ENCODE peak calls at places on chromosomes 1 and 21, in seven cellular contexts. One of them, this sample, is unnamed.

GRCh38 chr1:41775961-41776585 is 142.6 kb downstream of the HIVEP3 start:
- DNase-seq in T-helper 1 cell: no peak
- DNase-seq in stimulated activated CD4-positive, alpha-beta T cell treated with anti-CD3 and anti-CD28 coated beads, Interleukin-15, amount 100 ng/mL, for 48 hours: no peak
- DNase-seq in cerebellar nuclear complex: no peak
- DNase-seq in KG1: no peak
- DNase-seq in adipocyte: no peak
- DNase-seq in fibroblast of the conjunctiva: no peak
- DNase-seq in this sample: no peak

GRCh38 chr1:206117151-206117948 is at the start of gene AVPR1B:
- DNase-seq in T-helper 1 cell: no peak
- DNase-seq in stimulated activated CD4-positive, alpha-beta T cell treated with anti-CD3 and anti-CD28 coated beads, Interleukin-15, amount 100 ng/mL, for 48 hours: no peak
- DNase-seq in cerebellar nuclear complex: no peak
- DNase-seq in KG1: no peak
- DNase-seq in adipocyte: peak
- DNase-seq in fibroblast of the conjunctiva: no peak
- DNase-seq in this sample: no peak

GRCh38 chr1:22406722-22407495 is 44.7 kb upstream of the ZBTB40 start:
- DNase-seq in T-helper 1 cell: no peak
- DNase-seq in stimulated activated CD4-positive, alpha-beta T cell treated with anti-CD3 and anti-CD28 coated beads, Interleukin-15, amount 100 ng/mL, for 48 hours: no peak
- DNase-seq in cerebellar nuclear complex: no peak
- DNase-seq in KG1: no peak
- DNase-seq in adipocyte: no peak
- DNase-seq in fibroblast of the conjunctiva: no peak
- DNase-seq in this sample: no peak

GRCh38 chr1:204618148-204618760 is 67.3 kb downstream of the LRRN2 start:
- DNase-seq in T-helper 1 cell: no peak
- DNase-seq in stimulated activated CD4-positive, alpha-beta T cell treated with anti-CD3 and anti-CD28 coated beads, Interleukin-15, amount 100 ng/mL, for 48 hours: no peak
- DNase-seq in cerebellar nuclear complex: no peak
- DNase-seq in KG1: no peak
- DNase-seq in adipocyte: no peak
- DNase-seq in fibroblast of the conjunctiva: no peak
- DNase-seq in this sample: no peak

GRCh38 chr1:226816585-226816984 is 53.8 kb upstream of the PSEN2 start:
- DNase-seq in T-helper 1 cell: no peak
- DNase-seq in stimulated activated CD4-positive, alpha-beta T cell treated with anti-CD3 and anti-CD28 coated beads, Interleukin-15, amount 100 ng/mL, for 48 hours: no peak
- DNase-seq in cerebellar nuclear complex: no peak
- DNase-seq in KG1: no peak
- DNase-seq in adipocyte: peak
- DNase-seq in fibroblast of the conjunctiva: no peak
- DNase-seq in this sample: no peak

GRCh38 chr1:34928865-34929496 is 469 bp downstream of the DLGAP3 start:
- DNase-seq in T-helper 1 cell: no peak
- DNase-seq in stimulated activated CD4-positive, alpha-beta T cell treated with anti-CD3 and anti-CD28 coated beads, Interleukin-15, amount 100 ng/mL, for 48 hours: no peak
- DNase-seq in cerebellar nuclear complex: peak
- DNase-seq in KG1: no peak
- DNase-seq in adipocyte: peak
- DNase-seq in fibroblast of the conjunctiva: no peak
- DNase-seq in this sample: no peak

GRCh38 chr1:153040950-153041631 is at the start of gene SPRR2D:
- DNase-seq in T-helper 1 cell: no peak
- DNase-seq in stimulated activated CD4-positive, alpha-beta T cell treated with anti-CD3 and anti-CD28 coated beads, Interleukin-15, amount 100 ng/mL, for 48 hours: no peak
- DNase-seq in cerebellar nuclear complex: no peak
- DNase-seq in KG1: no peak
- DNase-seq in adipocyte: no peak
- DNase-seq in fibroblast of the conjunctiva: no peak
- DNase-seq in this sample: no peak

GRCh38 chr1:32042330-32042729 is 28.7 kb downstream of the KHDRBS1 start:
- DNase-seq in T-helper 1 cell: no peak
- DNase-seq in stimulated activated CD4-positive, alpha-beta T cell treated with anti-CD3 and anti-CD28 coated beads, Interleukin-15, amount 100 ng/mL, for 48 hours: no peak
- DNase-seq in cerebellar nuclear complex: no peak
- DNase-seq in KG1: no peak
- DNase-seq in adipocyte: no peak
- DNase-seq in fibroblast of the conjunctiva: no peak
- DNase-seq in this sample: no peak

GRCh38 chr1:230424440-230425251 is 1.5 kb downstream of the PGBD5 start:
- DNase-seq in T-helper 1 cell: no peak
- DNase-seq in stimulated activated CD4-positive, alpha-beta T cell treated with anti-CD3 and anti-CD28 coated beads, Interleukin-15, amount 100 ng/mL, for 48 hours: no peak
- DNase-seq in cerebellar nuclear complex: no peak
- DNase-seq in KG1: no peak
- DNase-seq in adipocyte: no peak
- DNase-seq in fibroblast of the conjunctiva: no peak
- DNase-seq in this sample: no peak

GRCh38 chr1:19028110-19028509 is 71.6 kb upstream of the IFFO2 start:
- DNase-seq in T-helper 1 cell: no peak
- DNase-seq in stimulated activated CD4-positive, alpha-beta T cell treated with anti-CD3 and anti-CD28 coated beads, Interleukin-15, amount 100 ng/mL, for 48 hours: no peak
- DNase-seq in cerebellar nuclear complex: peak
- DNase-seq in KG1: no peak
- DNase-seq in adipocyte: no peak
- DNase-seq in fibroblast of the conjunctiva: no peak
- DNase-seq in this sample: no peak

GRCh38 chr1:2300851-2301606 is 72.9 kb downstream of the SKI start:
- DNase-seq in T-helper 1 cell: peak
- DNase-seq in stimulated activated CD4-positive, alpha-beta T cell treated with anti-CD3 and anti-CD28 coated beads, Interleukin-15, amount 100 ng/mL, for 48 hours: peak
- DNase-seq in cerebellar nuclear complex: no peak
- DNase-seq in KG1: peak
- DNase-seq in adipocyte: no peak
- DNase-seq in fibroblast of the conjunctiva: no peak
- DNase-seq in this sample: no peak

GRCh38 chr1:37776946-37777516 is 12.1 kb upstream of the EPHA10 start:
- DNase-seq in T-helper 1 cell: no peak
- DNase-seq in stimulated activated CD4-positive, alpha-beta T cell treated with anti-CD3 and anti-CD28 coated beads, Interleukin-15, amount 100 ng/mL, for 48 hours: no peak
- DNase-seq in cerebellar nuclear complex: no peak
- DNase-seq in KG1: no peak
- DNase-seq in adipocyte: no peak
- DNase-seq in fibroblast of the conjunctiva: no peak
- DNase-seq in this sample: no peak

GRCh38 chr1:232226197-232226681 is 403.7 kb downstream of the SIPA1L2 start:
- DNase-seq in T-helper 1 cell: no peak
- DNase-seq in stimulated activated CD4-positive, alpha-beta T cell treated with anti-CD3 and anti-CD28 coated beads, Interleukin-15, amount 100 ng/mL, for 48 hours: no peak
- DNase-seq in cerebellar nuclear complex: no peak
- DNase-seq in KG1: no peak
- DNase-seq in adipocyte: peak
- DNase-seq in fibroblast of the conjunctiva: no peak
- DNase-seq in this sample: peak

GRCh38 chr1:241499910-241500309 is 19.6 kb downstream of the FH start:
- DNase-seq in T-helper 1 cell: no peak
- DNase-seq in stimulated activated CD4-positive, alpha-beta T cell treated with anti-CD3 and anti-CD28 coated beads, Interleukin-15, amount 100 ng/mL, for 48 hours: no peak
- DNase-seq in cerebellar nuclear complex: peak
- DNase-seq in KG1: no peak
- DNase-seq in adipocyte: peak
- DNase-seq in fibroblast of the conjunctiva: peak
- DNase-seq in this sample: no peak

GRCh38 chr1:20665736-20666135 is 4.6 kb upstream of the DDOST start:
- DNase-seq in T-helper 1 cell: no peak
- DNase-seq in stimulated activated CD4-positive, alpha-beta T cell treated with anti-CD3 and anti-CD28 coated beads, Interleukin-15, amount 100 ng/mL, for 48 hours: no peak
- DNase-seq in cerebellar nuclear complex: no peak
- DNase-seq in KG1: no peak
- DNase-seq in adipocyte: no peak
- DNase-seq in fibroblast of the conjunctiva: no peak
- DNase-seq in this sample: no peak

GRCh38 chr21:15063821-15064575 is 802 bp downstream of the NRIP1 start:
- DNase-seq in T-helper 1 cell: no peak
- DNase-seq in stimulated activated CD4-positive, alpha-beta T cell treated with anti-CD3 and anti-CD28 coated beads, Interleukin-15, amount 100 ng/mL, for 48 hours: no peak
- DNase-seq in cerebellar nuclear complex: no peak
- DNase-seq in KG1: no peak
- DNase-seq in adipocyte: peak
- DNase-seq in fibroblast of the conjunctiva: no peak
- DNase-seq in this sample: no peak

GRCh38 chr1:245807954-245808719 is 653.4 kb downstream of the KIF26B start:
- DNase-seq in T-helper 1 cell: no peak
- DNase-seq in stimulated activated CD4-positive, alpha-beta T cell treated with anti-CD3 and anti-CD28 coated beads, Interleukin-15, amount 100 ng/mL, for 48 hours: no peak
- DNase-seq in cerebellar nuclear complex: no peak
- DNase-seq in KG1: no peak
- DNase-seq in adipocyte: no peak
- DNase-seq in fibroblast of the conjunctiva: no peak
- DNase-seq in this sample: no peak

GRCh38 chr1:64505944-64506658 is 36.2 kb downstream of the CACHD1 start:
- DNase-seq in T-helper 1 cell: no peak
- DNase-seq in stimulated activated CD4-positive, alpha-beta T cell treated with anti-CD3 and anti-CD28 coated beads, Interleukin-15, amount 100 ng/mL, for 48 hours: no peak
- DNase-seq in cerebellar nuclear complex: no peak
- DNase-seq in KG1: no peak
- DNase-seq in adipocyte: no peak
- DNase-seq in fibroblast of the conjunctiva: no peak
- DNase-seq in this sample: no peak

GRCh38 chr1:216221260-216221700 is 202.0 kb downstream of the USH2A start:
- DNase-seq in T-helper 1 cell: no peak
- DNase-seq in stimulated activated CD4-positive, alpha-beta T cell treated with anti-CD3 and anti-CD28 coated beads, Interleukin-15, amount 100 ng/mL, for 48 hours: no peak
- DNase-seq in cerebellar nuclear complex: peak
- DNase-seq in KG1: peak
- DNase-seq in adipocyte: peak
- DNase-seq in fibroblast of the conjunctiva: peak
- DNase-seq in this sample: peak

GRCh38 chr1:64942118-64942517 is 24.2 kb downstream of the JAK1 start:
- DNase-seq in T-helper 1 cell: no peak
- DNase-seq in stimulated activated CD4-positive, alpha-beta T cell treated with anti-CD3 and anti-CD28 coated beads, Interleukin-15, amount 100 ng/mL, for 48 hours: no peak
- DNase-seq in cerebellar nuclear complex: no peak
- DNase-seq in KG1: no peak
- DNase-seq in adipocyte: no peak
- DNase-seq in fibroblast of the conjunctiva: no peak
- DNase-seq in this sample: no peak

GRCh38 chr1:203057831-203058673 is 27.8 kb downstream of the MYOG start:
- DNase-seq in T-helper 1 cell: no peak
- DNase-seq in stimulated activated CD4-positive, alpha-beta T cell treated with anti-CD3 and anti-CD28 coated beads, Interleukin-15, amount 100 ng/mL, for 48 hours: no peak
- DNase-seq in cerebellar nuclear complex: no peak
- DNase-seq in KG1: no peak
- DNase-seq in adipocyte: peak
- DNase-seq in fibroblast of the conjunctiva: peak
- DNase-seq in this sample: peak

GRCh38 chr1:52907068-52907811 is 14.3 kb downstream of the ECHDC2 start:
- DNase-seq in T-helper 1 cell: no peak
- DNase-seq in stimulated activated CD4-positive, alpha-beta T cell treated with anti-CD3 and anti-CD28 coated beads, Interleukin-15, amount 100 ng/mL, for 48 hours: no peak
- DNase-seq in cerebellar nuclear complex: no peak
- DNase-seq in KG1: no peak
- DNase-seq in adipocyte: no peak
- DNase-seq in fibroblast of the conjunctiva: no peak
- DNase-seq in this sample: no peak

GRCh38 chr1:227779651-227780050 is 35.8 kb upstream of the PRSS38 start:
- DNase-seq in T-helper 1 cell: no peak
- DNase-seq in stimulated activated CD4-positive, alpha-beta T cell treated with anti-CD3 and anti-CD28 coated beads, Interleukin-15, amount 100 ng/mL, for 48 hours: no peak
- DNase-seq in cerebellar nuclear complex: no peak
- DNase-seq in KG1: no peak
- DNase-seq in adipocyte: no peak
- DNase-seq in fibroblast of the conjunctiva: no peak
- DNase-seq in this sample: no peak

GRCh38 chr1:47441450-47442106 is 3.7 kb downstream of the FOXD2 start:
- DNase-seq in T-helper 1 cell: no peak
- DNase-seq in stimulated activated CD4-positive, alpha-beta T cell treated with anti-CD3 and anti-CD28 coated beads, Interleukin-15, amount 100 ng/mL, for 48 hours: no peak
- DNase-seq in cerebellar nuclear complex: no peak
- DNase-seq in KG1: no peak
- DNase-seq in adipocyte: no peak
- DNase-seq in fibroblast of the conjunctiva: no peak
- DNase-seq in this sample: no peak

GRCh38 chr1:3018576-3018975 is 2.7 kb upstream of the ACTRT2 start:
- DNase-seq in T-helper 1 cell: no peak
- DNase-seq in stimulated activated CD4-positive, alpha-beta T cell treated with anti-CD3 and anti-CD28 coated beads, Interleukin-15, amount 100 ng/mL, for 48 hours: no peak
- DNase-seq in cerebellar nuclear complex: no peak
- DNase-seq in KG1: no peak
- DNase-seq in adipocyte: no peak
- DNase-seq in fibroblast of the conjunctiva: no peak
- DNase-seq in this sample: no peak

GRCh38 chr1:207259391-207259790 is 62.1 kb upstream of the CD55 start:
- DNase-seq in T-helper 1 cell: no peak
- DNase-seq in stimulated activated CD4-positive, alpha-beta T cell treated with anti-CD3 and anti-CD28 coated beads, Interleukin-15, amount 100 ng/mL, for 48 hours: no peak
- DNase-seq in cerebellar nuclear complex: no peak
- DNase-seq in KG1: no peak
- DNase-seq in adipocyte: no peak
- DNase-seq in fibroblast of the conjunctiva: peak
- DNase-seq in this sample: peak

This sample was measured in AG09309.